ENCODE peak calls at places on chromosome 2, in four cellular contexts. Z, P, L and O are unnamed samples.
A peak's percentile ranks its signal among the peaks of the same experiment; 100 is the strongest.

GRCh38 chr2:218658671-218659257 is 659 bp downstream of the ZNF142 start:
- DNase-seq in P (peak; percentile 75), L (no peak), Z (peak; percentile 88), O (peak; percentile 29)

GRCh38 chr2:213490087-213490486 is 205.8 kb downstream of the SPAG16 start:
- DNase-seq in Z (no peak), L (no peak), P (no peak), O (no peak)

GRCh38 chr2:63555931-63556330 is 32.3 kb downstream of the WDPCP start:
- DNase-seq in Z (no peak), L (no peak), P (no peak), O (no peak)

GRCh38 chr2:202429164-202429980 is 53.2 kb downstream of the BMPR2 start:
- DNase-seq in P (peak; percentile 39), Z (no peak), L (no peak), O (no peak)

GRCh38 chr2:118380915-118381653 is 292.8 kb downstream of the INSIG2 start:
- DNase-seq in P (no peak), Z (no peak), L (no peak), O (no peak)

GRCh38 chr2:145258903-145259579 is 739.1 kb upstream of the ZEB2 start:
- DNase-seq in Z (no peak), L (no peak), P (no peak), O (no peak)

GRCh38 chr2:121187922-121188411 is 97.0 kb downstream of the TFCP2L1 start:
- DNase-seq in P (no peak), Z (no peak), L (no peak), O (no peak)

GRCh38 chr2:158066046-158066713 is 35.5 kb upstream of the UPP2 start:
- DNase-seq in Z (no peak), P (no peak), L (no peak), O (no peak)

GRCh38 chr2:134244091-134244490 is 9.8 kb upstream of the MGAT5 start:
- DNase-seq in Z (no peak), L (no peak), P (no peak), O (no peak)

GRCh38 chr2:225434014-225434413 is 34.5 kb downstream of the NYAP2 start:
- DNase-seq in P (no peak), Z (peak; percentile 63), L (no peak), O (no peak)

GRCh38 chr2:125086313-125087184 is 1061.5 kb downstream of the CNTNAP5 start:
- DNase-seq in P (no peak), Z (no peak), L (no peak), O (no peak)

GRCh38 chr2:143581989-143582719 is 452.9 kb downstream of the ARHGAP15 start:
- DNase-seq in Z (no peak), L (no peak), P (peak; percentile 12), O (peak; percentile 29)

GRCh38 chr2:181955010-181955409 is 30.6 kb upstream of the PPP1R1C start:
- DNase-seq in Z (no peak), P (no peak), L (no peak), O (no peak)

GRCh38 chr2:143300531-143300930 is 171.3 kb downstream of the ARHGAP15 start:
- DNase-seq in L (no peak), Z (no peak), P (no peak), O (no peak)

GRCh38 chr2:227653419-227653818 is 13.2 kb upstream of the SCYGR5 start:
- DNase-seq in Z (no peak), P (no peak), L (no peak), O (no peak)

GRCh38 chr2:209579236-209579749 is 155.4 kb downstream of the MAP2 start:
- DNase-seq in L (no peak), Z (peak; percentile 64), P (peak; percentile 68), O (peak; percentile 72)

DNA sequence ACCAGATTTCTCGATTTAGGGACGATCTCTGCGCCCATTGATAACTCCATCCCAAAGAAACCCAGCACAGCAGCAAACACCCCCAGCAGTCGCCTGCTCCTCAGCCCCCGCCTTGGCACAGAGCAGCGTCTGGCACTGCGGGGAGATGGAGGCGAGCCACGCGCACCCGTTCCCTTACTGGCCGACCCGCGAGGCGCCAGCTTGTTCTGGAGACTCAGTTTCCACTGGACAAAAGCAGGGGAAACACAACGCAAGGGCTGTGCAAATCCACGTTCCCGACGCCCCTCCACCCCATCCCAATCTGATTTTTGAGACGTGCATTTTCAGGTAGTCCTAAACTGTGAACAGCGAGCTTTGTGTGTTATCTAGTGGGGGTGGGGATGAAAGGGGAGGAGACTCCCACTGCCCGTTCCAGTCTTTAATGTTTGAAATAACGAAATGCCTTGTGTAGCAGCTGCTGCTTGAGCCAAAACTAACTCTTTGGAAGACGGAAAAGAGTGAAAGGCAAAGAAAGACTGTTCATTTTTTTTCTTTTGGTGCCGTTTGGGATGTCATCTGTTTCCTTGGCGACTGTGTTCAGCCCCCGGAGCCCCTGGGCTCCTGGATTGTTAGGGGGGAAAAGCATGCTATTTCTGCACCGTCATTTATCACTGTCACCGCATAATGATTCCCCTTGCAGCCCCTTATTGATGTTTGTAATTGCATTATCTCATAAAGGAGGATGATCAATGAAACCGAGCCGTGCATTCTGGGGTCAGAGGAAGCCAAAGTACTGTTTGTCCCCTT is 143.3 kb downstream of the MEIS1 start:
- DNase-seq in L (peak; percentile 80), Z (peak; percentile 62), P (no peak), O (no peak)
- H3K27ac ChIP-seq in L (peak overlapping the region; percentile 94), Z (peak overlapping the region; percentile 97), P (no peak overlapping the region), O (no peak overlapping the region)

DNA sequence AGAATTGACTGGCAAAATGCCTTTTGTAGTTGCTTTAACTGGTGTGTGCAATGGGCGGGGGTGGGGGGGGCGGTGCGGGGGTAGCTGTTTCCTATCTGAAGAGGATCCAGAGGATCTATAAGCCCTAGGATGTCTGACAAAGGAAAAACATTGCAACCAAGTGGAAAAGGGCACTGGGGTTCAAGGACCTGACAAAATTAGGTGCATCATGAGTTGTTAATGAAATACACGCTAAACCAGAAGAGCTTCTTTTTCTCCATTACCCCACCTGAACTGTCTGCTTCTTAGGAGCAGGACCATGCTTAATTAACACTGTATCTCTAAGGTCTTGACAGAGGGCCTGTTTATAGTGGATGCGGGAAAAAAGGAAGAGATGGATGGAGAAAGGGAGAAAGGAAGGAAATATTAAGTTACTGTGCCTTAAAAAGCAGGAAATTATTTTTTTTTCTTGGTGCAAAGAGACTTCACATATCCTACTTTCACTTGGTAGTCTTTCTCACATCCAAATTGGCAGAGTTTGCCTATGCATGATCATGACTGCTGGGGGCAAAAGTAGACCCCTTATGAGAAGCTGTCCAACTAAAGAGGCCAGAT is 4.7 kb downstream of the RND3 start:
- DNase-seq in L (no peak), Z (no peak), P (no peak), O (no peak)
- H3K4me3 ChIP-seq in L (no peak overlapping the region), Z (no peak overlapping the region), P (no peak overlapping the region), O (no peak overlapping the region)

GRCh38 chr2:237629188-237629534 is 1.8 kb downstream of the LRRFIP1 start:
- DNase-seq in L (no peak), Z (no peak), P (no peak), O (no peak)
- H3K27me3 ChIP-seq in L (no peaks in the 10 kb centered on the region), Z (no peaks in the 10 kb centered on the region), P (no peaks in the 10 kb centered on the region), O (peaks cover 15% of the 10 kb centered on the region)

GRCh38 chr2:55163895-55164509 is 68.1 kb downstream of the CLHC1 start:
- DNase-seq in L (no peak), P (no peak), Z (no peak), O (no peak)
- H3K27ac ChIP-seq in L (peak overlapping the region; percentile 53), P (no peak overlapping the region), Z (no peak overlapping the region), O (peak overlapping the region; percentile 93)